ENCODE peak calls at places on chromosomes 13 and 19, in seven cellular contexts. A is thoracic aorta; X is IMR-90; M is heart left ventricle; Z is effector memory CD4-positive, alpha-beta T cell; H is CD8-positive, alpha-beta memory T cell; K is mesenchymal stem cell. B is an unnamed sample.

GRCh38 chr19:16379521-16380313 is 55.1 kb downstream of the KLF2 start:
- DNase-seq in X (no peak), Z (no peak), K (no peak), H (no peak), A (no peak), M (no peak), B (no peak)

GRCh38 chr19:34925278-34925855 is 1.3 kb upstream of the ZNF30 start:
- DNase-seq in A (no peak), X (no peak), K (no peak), H (no peak), Z (no peak), M (no peak), B (no peak)

GRCh38 chr19:28585796-28586195 is 627.2 kb downstream of the UQCRFS1 start:
- DNase-seq in K (no peak), M (no peak), X (no peak), A (no peak), Z (no peak), H (no peak), B (no peak)

GRCh38 chr19:32702010-32702409 is 10.4 kb downstream of the NUDT19 start:
- DNase-seq in M (no peak), K (no peak), A (no peak), Z (no peak), H (no peak), X (no peak), B (no peak)

GRCh38 chr19:18436651-18437478 is 1.1 kb downstream of the ISYNA1 start:
- DNase-seq in Z (peak; percentile 70), A (no peak), K (peak; percentile 92), M (peak; percentile 90), H (peak; percentile 84), X (peak; percentile 69), B (no peak)

GRCh38 chr19:35088514-35088913 is 27.1 kb upstream of the FXYD3 start:
- DNase-seq in K (peak; percentile 87), M (no peak), X (peak; percentile 87), Z (no peak), H (no peak), A (no peak), B (no peak)

GRCh38 chr13:48511621-48512232 is 21.2 kb downstream of the RCBTB2 start:
- DNase-seq in A (no peak), M (no peak), H (no peak), Z (no peak), K (no peak), X (no peak), B (no peak)

GRCh38 chr13:23547000-23547590 is 23.1 kb upstream of the TNFRSF19 start:
- DNase-seq in X (peak; percentile 7), H (no peak), Z (no peak), A (no peak), M (peak; percentile 80), K (peak; percentile 8), B (no peak)

GRCh38 chr13:20492641-20493040 is 33.0 kb downstream of the CRYL1 start:
- DNase-seq in M (no peak), A (no peak), K (peak; percentile 26), X (peak; percentile 65), H (peak; percentile 15), Z (peak; percentile 12), B (no peak)

GRCh38 chr13:75647126-75647784 is 11.1 kb downstream of the LMO7 start:
- DNase-seq in X (peak; percentile 55), M (no peak), H (no peak), A (no peak), K (no peak), Z (no peak), B (no peak)

GRCh38 chr13:99692854-99693253 is 191.6 kb downstream of the TM9SF2 start:
- DNase-seq in A (no peak), K (no peak), Z (no peak), X (no peak), H (no peak), M (no peak), B (no peak)

GRCh38 chr13:99693812-99694211 is 192.5 kb downstream of the TM9SF2 start:
- DNase-seq in A (no peak), H (no peak), M (no peak), X (no peak), Z (no peak), K (no peak), B (no peak)

GRCh38 chr13:99694251-99694650 is 193.0 kb downstream of the TM9SF2 start:
- DNase-seq in K (no peak), X (no peak), M (no peak), A (no peak), H (no peak), Z (no peak), B (no peak)

GRCh38 chr13:99691552-99691951 is 190.3 kb downstream of the TM9SF2 start:
- DNase-seq in H (no peak), K (no peak), X (no peak), M (no peak), A (no peak), Z (no peak), B (no peak)

GRCh38 chr13:99693351-99693750 is 192.1 kb downstream of the TM9SF2 start:
- DNase-seq in X (no peak), K (no peak), H (no peak), A (no peak), M (no peak), Z (no peak), B (no peak)
- H3K4me1 ChIP-seq in X (no peaks in the 10 kb centered on the region), K (peaks cover 4% of the 10 kb centered on the region), H (no peaks in the 10 kb centered on the region), A (no peaks in the 10 kb centered on the region), M (no peaks in the 10 kb centered on the region), Z (no peaks in the 10 kb centered on the region), B (no peaks in the 10 kb centered on the region)

GRCh38 chr19:38690146-38690545 is 42.7 kb downstream of the ACTN4 start:
- DNase-seq in Z (no peak), X (no peak), K (no peak), H (no peak), A (no peak), M (no peak), B (no peak)
- H3K27ac ChIP-seq in Z (no peak overlapping the region), X (no peak overlapping the region), K (peak overlapping the region; percentile 98), H (no peak overlapping the region), A (peak overlapping the region; percentile 100), M (peak overlapping the region; percentile 86), B (peak overlapping the region; percentile 98)

GRCh38 chr19:2061093-2061935 is 10.3 kb upstream of the MKNK2 start:
- DNase-seq in H (peak; percentile 99), A (peak; percentile 99), K (peak; percentile 98), M (peak; percentile 100), Z (peak; percentile 99), X (peak; percentile 95), B (peak; percentile 67)

GRCh38 chr19:2056810-2057192 is 5.8 kb upstream of the MKNK2 start:
- DNase-seq in Z (no peak), H (no peak), K (no peak), M (no peak), X (no peak), A (no peak), B (no peak)

GRCh38 chr19:2059422-2060201 is 8.6 kb upstream of the MKNK2 start:
- DNase-seq in Z (no peak), H (no peak), A (no peak), M (peak; percentile 83), X (peak; percentile 61), K (peak; percentile 91), B (peak; percentile 67)

GRCh38 chr19:2057484-2058469 is 6.7 kb upstream of the MKNK2 start:
- DNase-seq in X (no peak), H (no peak), Z (no peak), M (no peak), A (no peak), K (no peak), B (no peak)

GRCh38 chr19:2058570-2059421 is 7.8 kb upstream of the MKNK2 start:
- DNase-seq in A (no peak), X (no peak), K (no peak), M (no peak), H (no peak), Z (no peak), B (no peak)
- H3K4me1 ChIP-seq in A (peaks cover 29% of the 10 kb centered on the region), X (peaks cover 32% of the 10 kb centered on the region), K (peaks cover 61% of the 10 kb centered on the region), M (peaks cover 38% of the 10 kb centered on the region), H (peaks cover 68% of the 10 kb centered on the region), Z (peaks cover 64% of the 10 kb centered on the region), B (peaks cover 57% of the 10 kb centered on the region)

GRCh38 chr13:28394422-28394821 is 100.5 kb downstream of the FLT1 start:
- DNase-seq in K (peak; percentile 24), H (no peak), X (peak; percentile 34), A (no peak), M (no peak), Z (no peak), B (no peak)
- H3K27ac ChIP-seq in K (no peak overlapping the region), H (no peak overlapping the region), X (no peak overlapping the region), A (no peak overlapping the region), M (peak overlapping the region; percentile 0), Z (no peak overlapping the region), B (no peak overlapping the region)

B was measured in Panc1.